ENCODE peak calls at places on chromosomes 13 and 19, in four cellular contexts. K is AG09309, N is tibial nerve, F is stomach. B is an unnamed sample.

GRCh38 chr13:114124921-114125320 is 7.5 kb downstream of the RASA3 start:
- DNase-seq in K (no peak), N (no peak), F (no peak), B (no peak)

GRCh38 chr13:25905411-25906010 is 146.3 kb downstream of the SHISA2 start:
- DNase-seq in K (no peak), N (no peak), F (no peak), B (no peak)

GRCh38 chr19:45446295-45446694 is 21.5 kb upstream of the FOSB start:
- DNase-seq in K (no peak), N (no peak), F (no peak), B (no peak)

GRCh38 chr13:94389544-94390351 is 89.7 kb downstream of the DCT start:
- DNase-seq in K (peak; percentile 16), N (no peak), F (no peak), B (no peak)

GRCh38 chr13:63351533-63351932 is 1935.9 kb upstream of the PCDH20 start:
- DNase-seq in K (no peak), N (no peak), F (no peak), B (no peak)

GRCh38 chr13:112873851-112874750 is 94.9 kb upstream of the MCF2L start:
- DNase-seq in K (no peak), N (peak; percentile 80), F (peak; percentile 86), B (peak; percentile 69)

GRCh38 chr19:8515317-8515716 is 1.4 kb upstream of the ZNF414 start:
- DNase-seq in K (no peak), N (no peak), F (no peak), B (no peak)

GRCh38 chr19:51696606-51697005 is 3.5 kb downstream of the SPACA6 start:
- DNase-seq in K (no peak), N (no peak), F (peak; percentile 8), B (no peak)

GRCh38 chr13:99686157-99686572 is 184.9 kb downstream of the TM9SF2 start:
- DNase-seq in K (no peak), N (no peak), F (no peak), B (no peak)

GRCh38 chr19:32416749-32417469 is 11.3 kb downstream of the DPY19L3 start:
- DNase-seq in K (no peak), N (no peak), F (no peak), B (no peak)

GRCh38 chr19:47521473-47522180 is 6.8 kb upstream of the NAPA start:
- DNase-seq in K (no peak), N (no peak), F (no peak), B (no peak)

GRCh38 chr13:46134961-46135522 is 30.2 kb upstream of the CPB2 start:
- DNase-seq in K (no peak), N (no peak), F (peak; percentile 47), B (no peak)

GRCh38 chr13:49220856-49221614 is 897 bp downstream of the MLNR start:
- DNase-seq in K (no peak), N (no peak), F (no peak), B (no peak)

GRCh38 chr19:11797491-11797890 is 832 bp upstream of the ZNF491 start:
- DNase-seq in K (peak; percentile 52), N (peak; percentile 60), F (peak; percentile 93), B (peak; percentile 87)

GRCh38 chr19:41174297-41174928 is 18.6 kb upstream of the CYP2S1 start:
- DNase-seq in K (no peak), N (no peak), F (peak; percentile 55), B (no peak)

GRCh38 chr19:4294389-4294788 is 7.8 kb downstream of the TMIGD2 start:
- DNase-seq in K (no peak), N (no peak), F (no peak), B (no peak)

GRCh38 chr19:49684251-49684982 is 5.0 kb upstream of the ADM5 start:
- DNase-seq in K (no peak), N (no peak), F (no peak), B (no peak)

GRCh38 chr13:85031771-85032170 is 767.4 kb downstream of the SLITRK6 start:
- DNase-seq in K (no peak), N (no peak), F (no peak), B (no peak)

GRCh38 chr19:17648097-17648660 is 40.0 kb downstream of the UNC13A start:
- DNase-seq in K (no peak), N (no peak), F (no peak), B (no peak)

GRCh38 chr13:51785592-51786424 is 18.2 kb downstream of the DHRS12 start:
- DNase-seq in K (no peak), N (no peak), F (peak; percentile 51), B (no peak)

GRCh38 chr13:52085416-52085815 is 43.5 kb downstream of the NEK5 start:
- DNase-seq in K (peak; percentile 59), N (no peak), F (no peak), B (no peak)

GRCh38 chr19:3336680-3337523 is 29.5 kb upstream of the NFIC start:
- DNase-seq in K (no peak), N (peak; percentile 71), F (peak; percentile 97), B (peak; percentile 82)

GRCh38 chr13:106114981-106115554 is 420.4 kb downstream of the EFNB2 start:
- DNase-seq in K (peak; percentile 51), N (no peak), F (no peak), B (no peak)

GRCh38 chr13:96851856-96852255 is 142.4 kb downstream of the OXGR1 start:
- DNase-seq in K (no peak), N (no peak), F (no peak), B (no peak)

GRCh38 chr13:101217086-101217485 is 199.2 kb downstream of the NALCN start:
- DNase-seq in K (no peak), N (no peak), F (no peak), B (no peak)

GRCh38 chr13:35953537-35954206 is 177.5 kb downstream of the DCLK1 start:
- DNase-seq in K (peak; percentile 85), N (peak; percentile 70), F (peak; percentile 38), B (no peak)

GRCh38 chr13:107271226-107271625 is 703.3 kb upstream of the ARGLU1 start:
- DNase-seq in K (no peak), N (no peak), F (no peak), B (no peak)

DNA sequence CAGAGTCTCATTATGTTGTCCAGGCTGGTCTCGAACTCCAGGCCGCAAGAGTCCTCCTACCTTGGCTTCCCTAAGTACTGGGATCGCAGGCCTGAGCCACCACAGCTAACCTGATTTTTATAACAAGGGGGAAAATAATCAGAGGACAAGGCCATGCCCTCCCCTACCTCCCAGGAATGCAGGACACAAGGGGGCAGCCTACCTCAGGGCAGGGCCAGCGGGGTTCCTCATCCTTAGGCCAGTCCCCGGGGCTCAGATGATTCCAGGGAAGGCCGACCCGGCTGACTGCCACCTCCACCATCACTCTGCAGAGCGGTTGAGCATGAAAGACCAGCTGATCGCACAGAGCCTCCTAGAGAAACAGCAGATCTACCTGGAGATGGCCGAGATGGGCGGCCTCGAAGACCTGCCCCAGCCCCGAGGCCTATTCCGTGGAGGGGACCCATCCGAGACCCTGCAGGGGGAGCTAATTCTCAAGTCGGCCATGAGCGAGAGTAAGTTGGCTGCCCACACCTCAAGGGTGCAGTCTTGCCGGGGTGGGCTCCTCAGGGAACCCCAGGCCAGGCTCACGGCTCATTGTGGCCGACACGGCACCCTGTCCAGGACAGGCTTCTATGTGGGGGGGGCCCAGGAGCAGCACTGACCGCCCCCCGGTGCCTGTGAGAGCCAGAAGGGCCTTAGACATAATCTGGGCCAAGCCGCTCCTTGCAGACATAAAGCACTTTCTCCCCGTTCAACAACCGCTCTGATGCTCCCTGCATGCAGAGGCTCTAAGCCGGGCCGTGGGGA is 26.8 kb downstream of the PEX11G start:
- DNase-seq in K (no peak), N (no peak), F (no peak), B (no peak)
- TF ChIP-seq CTCF in K (no peak), N (no peak), F (no peak), B (no peak)

DNA sequence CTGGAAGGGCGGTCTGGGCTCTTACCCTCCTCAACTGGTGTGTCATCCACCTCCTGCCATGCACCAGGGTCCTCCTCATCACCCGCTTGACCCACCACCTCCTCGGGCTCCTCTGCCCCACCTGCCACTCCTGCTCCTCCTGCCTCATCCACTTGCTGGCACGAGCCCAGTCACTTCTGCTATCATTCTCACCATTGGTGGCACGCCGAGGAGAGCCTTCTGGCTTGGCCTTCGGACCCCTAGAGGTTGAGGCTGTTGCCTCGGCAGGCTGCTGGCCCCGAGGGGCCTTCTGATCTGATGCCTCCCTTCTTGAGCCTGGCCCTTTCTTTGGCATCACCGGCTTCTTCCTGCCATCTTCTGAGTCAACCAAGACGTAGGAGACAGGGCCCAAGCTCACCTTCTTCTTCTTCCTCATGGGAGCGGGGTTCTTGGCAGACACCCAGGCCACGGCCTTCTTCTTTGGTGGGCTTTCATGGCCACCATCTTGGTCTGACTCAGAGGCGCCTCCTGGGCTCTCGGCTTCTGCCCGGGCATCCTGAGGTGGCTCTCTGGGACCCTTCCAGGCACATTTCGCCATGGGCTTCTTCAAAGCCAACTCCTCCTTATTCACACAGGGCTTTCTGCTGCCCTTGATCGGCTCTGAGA is 1.7 kb downstream of the PNMA8A start:
- DNase-seq in K (no peak), N (no peak), F (no peak), B (no peak)
- TF ChIP-seq CTCF in K (no peak), N (no peak), F (no peak), B (no peak)

DNA sequence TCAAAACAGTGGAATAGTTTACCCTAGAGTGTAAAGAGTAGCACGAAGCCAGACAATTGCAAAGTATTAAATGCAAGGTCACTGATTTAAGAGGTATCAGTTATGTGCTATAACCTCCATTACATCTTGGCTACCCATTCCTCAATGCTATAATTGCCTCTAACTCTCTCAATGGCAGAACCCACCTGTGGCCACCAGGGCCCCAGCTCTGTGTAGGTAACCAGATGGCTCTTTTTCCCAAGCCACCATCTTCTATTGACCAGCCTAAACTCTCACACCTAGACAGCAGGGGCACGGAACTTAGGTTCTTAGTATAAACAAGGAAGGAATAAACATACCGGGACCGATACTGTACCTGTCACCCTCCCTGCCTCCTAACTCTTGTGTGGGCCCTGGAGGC is 277.6 kb downstream of the PCDH9 start:
- DNase-seq in K (no peak), N (no peak), F (no peak), B (no peak)
- TF ChIP-seq CTCF in K (no peak), N (no peak), F (no peak), B (no peak)

GRCh38 chr13:21060827-21061076 is 634 bp downstream of the LATS2 start:
- DNase-seq in K (no peak), N (no peak), F (peak; percentile 29), B (no peak)

GRCh38 chr13:21058361-21058760 is 3.0 kb downstream of the LATS2 start:
- DNase-seq in K (no peak), N (no peak), F (no peak), B (no peak)

GRCh38 chr13:21060063-21060826 is 1.1 kb downstream of the LATS2 start:
- DNase-seq in K (no peak), N (no peak), F (peak; percentile 52), B (peak; percentile 54)

GRCh38 chr13:21063031-21063430 is 1.6 kb upstream of the LATS2 start:
- DNase-seq in K (no peak), N (no peak), F (no peak), B (no peak)

DNA sequence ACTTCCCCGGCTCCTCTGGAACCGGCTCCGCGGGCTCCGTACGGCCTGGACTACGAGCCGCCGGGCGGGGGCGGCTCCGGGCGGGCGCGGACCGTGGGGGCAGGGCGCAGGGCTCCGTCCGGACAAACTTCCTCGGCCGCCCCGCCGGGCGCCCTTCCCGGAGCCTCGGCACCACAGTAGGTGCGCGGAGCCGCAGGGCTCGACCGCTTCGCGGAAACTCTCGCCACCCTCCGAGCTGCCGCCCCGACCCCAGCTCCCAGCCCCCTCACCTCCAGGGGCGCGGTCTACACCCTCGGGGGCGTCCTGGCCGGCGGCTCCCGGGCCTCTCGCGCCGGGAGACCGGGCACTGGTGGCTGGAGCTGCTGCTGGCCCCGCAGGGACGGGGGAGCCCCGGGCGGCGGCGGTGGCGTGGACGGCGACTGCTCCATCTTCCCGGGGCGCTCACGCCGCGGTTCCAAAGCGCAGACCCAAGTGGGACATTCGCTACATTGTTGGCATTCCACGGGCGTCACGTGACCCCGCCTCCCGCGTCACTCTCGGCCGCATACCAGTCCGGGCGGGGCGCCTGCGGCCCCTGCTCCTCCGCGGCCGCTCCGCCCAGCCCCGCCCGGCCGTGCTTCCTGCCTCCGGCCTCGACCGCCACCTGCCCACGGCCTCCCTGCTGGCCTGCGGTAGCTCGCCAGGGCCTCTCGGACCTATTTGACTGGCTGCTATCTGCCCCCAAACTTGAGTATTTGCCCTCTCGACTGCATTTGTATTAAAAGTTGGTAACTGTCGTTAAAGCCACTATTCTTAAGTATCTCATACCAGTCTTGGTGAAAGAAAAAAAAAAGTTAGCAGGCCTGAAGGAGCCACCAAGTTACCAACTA is at the start of gene LATS2:
- DNase-seq in K (peak; percentile 82), N (peak; percentile 96), F (peak; percentile 97), B (peak; percentile 100)
- TF ChIP-seq CTCF in K (peak; percentile 12), N (peak; percentile 32), F (peak; percentile 24), B (peak; percentile 18)